ENCODE peak calls at places on chromosomes 7 and 10, in six cellular contexts. L, Q, F, Z, P and J are unnamed samples.

GRCh38 chr10:90181251-90181691 is 479.9 kb downstream of the KIF20B start:
- DNase-seq in L (no peak), Q (no peak), F (no peak), Z (no peak), P (no peak), J (no peak)

GRCh38 chr10:61319550-61320256 is 133.5 kb downstream of the TMEM26 start:
- DNase-seq in L (no peak), Q (no peak), F (no peak), Z (no peak), P (no peak), J (no peak)

GRCh38 chr10:80702143-80702542 is 164.4 kb downstream of the SH2D4B start:
- DNase-seq in L (no peak), Q (no peak), F (no peak), Z (peak; percentile 29), P (no peak), J (no peak)

GRCh38 chr7:74305987-74306736 is 17.0 kb downstream of the CLIP2 start:
- DNase-seq in L (peak; percentile 73), Q (no peak), F (no peak), Z (no peak), P (no peak), J (no peak)

GRCh38 chr10:91597397-91597881 is 35.4 kb downstream of the PPP1R3C start:
- DNase-seq in L (peak; percentile 48), Q (no peak), F (no peak), Z (no peak), P (peak; percentile 88), J (no peak)

GRCh38 chr10:15106352-15107013 is 9.3 kb downstream of the RPP38 start:
- DNase-seq in L (peak; percentile 39), Q (peak; percentile 75), F (no peak), Z (peak; percentile 54), P (peak; percentile 90), J (peak; percentile 64)

GRCh38 chr7:155591055-155591750 is 44.8 kb upstream of the CNPY1 start:
- DNase-seq in L (no peak), Q (no peak), F (no peak), Z (no peak), P (peak; percentile 77), J (no peak)

GRCh38 chr10:126012485-126012884 is 116.1 kb downstream of the FANK1 start:
- DNase-seq in L (no peak), Q (no peak), F (no peak), Z (no peak), P (no peak), J (no peak)

GRCh38 chr10:96023168-96023567 is 20.2 kb upstream of the CCNJ start:
- DNase-seq in L (no peak), Q (no peak), F (no peak), Z (no peak), P (no peak), J (no peak)

GRCh38 chr10:14254368-14254767 is 76.4 kb downstream of the FRMD4A start:
- DNase-seq in L (no peak), Q (no peak), F (no peak), Z (no peak), P (no peak), J (no peak)

GRCh38 chr7:55056577-55057480 is 38.0 kb downstream of the EGFR start:
- DNase-seq in L (no peak), Q (no peak), F (peak; percentile 61), Z (no peak), P (no peak), J (no peak)

GRCh38 chr7:79430391-79430790 is 23.1 kb downstream of the MAGI2 start:
- DNase-seq in L (no peak), Q (no peak), F (no peak), Z (no peak), P (no peak), J (no peak)

GRCh38 chr10:63611078-63611477 is 89.9 kb downstream of the REEP3 start:
- DNase-seq in L (no peak), Q (no peak), F (no peak), Z (no peak), P (no peak), J (no peak)

GRCh38 chr7:90629306-90629918 is 33.3 kb downstream of the CDK14 start:
- DNase-seq in L (no peak), Q (peak; percentile 13), F (no peak), Z (no peak), P (peak; percentile 76), J (no peak)

GRCh38 chr7:44216019-44216418 is 15.2 kb downstream of the YKT6 start:
- DNase-seq in L (no peak), Q (no peak), F (no peak), Z (no peak), P (no peak), J (no peak)

GRCh38 chr10:76113952-76114351 is 682.5 kb downstream of the LRMDA start:
- DNase-seq in L (no peak), Q (no peak), F (no peak), Z (no peak), P (no peak), J (no peak)

GRCh38 chr10:37101261-37101660 is 24.1 kb upstream of the ANKRD30A start:
- DNase-seq in L (no peak), Q (no peak), F (no peak), Z (no peak), P (no peak), J (no peak)

GRCh38 chr10:71521504-71522290 is 125.0 kb downstream of the CDH23 start:
- DNase-seq in L (no peak), Q (no peak), F (no peak), Z (no peak), P (no peak), J (no peak)

GRCh38 chr10:88538038-88538437 is 45.1 kb downstream of the RNLS start:
- DNase-seq in L (no peak), Q (no peak), F (peak; percentile 67), Z (no peak), P (no peak), J (no peak)